ENCODE peak calls at places on chromosome 16, in five cellular contexts. L is heart right ventricle, Z is IMR-90, E is AG10803, J is AG09309. C is an unnamed sample.

GRCh38 chr16:74480150-74481029 is 59.1 kb upstream of the CLEC18B start:
- DNase-seq in L (no peak), Z (no peak), E (peak; percentile 60), J (no peak), C (no peak)

GRCh38 chr16:23107878-23108277 is 41.4 kb downstream of the USP31 start:
- DNase-seq in L (no peak), Z (no peak), E (peak; percentile 18), J (no peak), C (no peak)

GRCh38 chr16:20911361-20911760 is 10.8 kb downstream of the LYRM1 start:
- DNase-seq in L (no peak), Z (peak; percentile 71), E (peak; percentile 38), J (no peak), C (no peak)

GRCh38 chr16:68234188-68235104 is 1.5 kb downstream of the ESRP2 start:
- DNase-seq in L (no peak), Z (no peak), E (no peak), J (no peak), C (no peak)

GRCh38 chr16:75555707-75556512 is at the start of gene TMEM231:
- DNase-seq in L (peak; percentile 98), Z (peak; percentile 89), E (peak; percentile 91), J (peak; percentile 59), C (peak; percentile 29)

GRCh38 chr16:81601601-81602251 is 157.1 kb downstream of the CMIP start:
- DNase-seq in L (no peak), Z (peak; percentile 20), E (no peak), J (no peak), C (no peak)

GRCh38 chr16:50254072-50254471 is 12.3 kb upstream of the ADCY7 start:
- DNase-seq in L (no peak), Z (no peak), E (no peak), J (no peak), C (no peak)

GRCh38 chr16:88373927-88374492 is 8.7 kb upstream of the ZNF469 start:
- DNase-seq in L (no peak), Z (no peak), E (no peak), J (no peak), C (no peak)

GRCh38 chr16:30184430-30185140 is 1.2 kb downstream of the CORO1A start:
- DNase-seq in L (peak; percentile 23), Z (no peak), E (no peak), J (no peak), C (no peak)

GRCh38 chr16:66189951-66190350 is 176.5 kb upstream of the CDH5 start:
- DNase-seq in L (no peak), Z (peak; percentile 92), E (peak; percentile 91), J (peak; percentile 67), C (peak; percentile 67)

GRCh38 chr16:53952215-53953208 is 248.6 kb downstream of the FTO start:
- DNase-seq in L (no peak), Z (peak; percentile 52), E (no peak), J (no peak), C (no peak)

GRCh38 chr16:62077998-62078397 is 41.8 kb upstream of the CDH8 start:
- DNase-seq in L (no peak), Z (no peak), E (peak; percentile 1), J (no peak), C (no peak)

GRCh38 chr16:8581923-8582580 is 8.3 kb downstream of the TMEM114 start:
- DNase-seq in L (no peak), Z (no peak), E (no peak), J (no peak), C (no peak)

GRCh38 chr16:81720973-81721907 is 57.9 kb upstream of the PLCG2 start:
- DNase-seq in L (no peak), Z (peak; percentile 61), E (no peak), J (no peak), C (no peak)

GRCh38 chr16:89620406-89620841 is 7.0 kb downstream of the DPEP1 start:
- DNase-seq in L (no peak), Z (no peak), E (no peak), J (no peak), C (no peak)

GRCh38 chr16:50366126-50366525 is 2.7 kb downstream of the BRD7 start:
- DNase-seq in L (no peak), Z (no peak), E (no peak), J (no peak), C (no peak)

GRCh38 chr16:48860341-48860740 is 250.4 kb upstream of the N4BP1 start:
- DNase-seq in L (no peak), Z (no peak), E (peak; percentile 4), J (no peak), C (no peak)

GRCh38 chr16:4944333-4945281 is 7.7 kb upstream of the PPL start:
- DNase-seq in L (peak; percentile 86), Z (peak; percentile 97), E (peak; percentile 96), J (peak; percentile 86), C (peak; percentile 80)

GRCh38 chr16:49474741-49475140 is 101.1 kb downstream of the C16orf78 start:
- DNase-seq in L (no peak), Z (no peak), E (no peak), J (no peak), C (no peak)

GRCh38 chr16:89581045-89581695 is 5.6 kb downstream of the CPNE7 start:
- DNase-seq in L (no peak), Z (peak; percentile 99), E (peak; percentile 96), J (peak; percentile 92), C (peak; percentile 90)

GRCh38 chr16:23924138-23924537 is 88.4 kb downstream of the PRKCB start:
- DNase-seq in L (no peak), Z (no peak), E (no peak), J (no peak), C (no peak)

GRCh38 chr16:76277099-76278030 is at the start of gene CNTNAP4:
- DNase-seq in L (peak; percentile 20), Z (no peak), E (no peak), J (no peak), C (no peak)

GRCh38 chr16:87389245-87389644 is 2.9 kb upstream of the MAP1LC3B start:
- DNase-seq in L (no peak), Z (no peak), E (no peak), J (no peak), C (no peak)

GRCh38 chr16:65200374-65200773 is 78.5 kb upstream of the CDH11 start:
- DNase-seq in L (no peak), Z (no peak), E (no peak), J (no peak), C (no peak)

GRCh38 chr16:68792465-68793324 is 50.6 kb upstream of the TANGO6 start:
- DNase-seq in L (no peak), Z (peak; percentile 61), E (peak; percentile 55), J (peak; percentile 55), C (peak; percentile 17)

GRCh38 chr16:55706739-55707487 is 51.1 kb downstream of the SLC6A2 start:
- DNase-seq in L (no peak), Z (no peak), E (no peak), J (no peak), C (no peak)

GRCh38 chr16:19689342-19689741 is 28.7 kb downstream of the KNOP1 start:
- DNase-seq in L (no peak), Z (no peak), E (no peak), J (no peak), C (no peak)

GRCh38 chr16:51440096-51440495 is 289.0 kb upstream of the SALL1 start:
- DNase-seq in L (no peak), Z (no peak), E (peak; percentile 20), J (no peak), C (no peak)

GRCh38 chr16:10878328-10878643 is 1.3 kb downstream of the CIITA start:
- DNase-seq in L (no peak), Z (no peak), E (no peak), J (no peak), C (no peak)
- H3K4me3 ChIP-seq in L (peak overlapping the region; percentile 73), Z (peak overlapping the region; percentile 51), E (peak overlapping the region; percentile 69), J (peak overlapping the region; percentile 60), C (peak overlapping the region; percentile 56)

GRCh38 chr16:14364386-14365199 is 265.5 kb downstream of the PARN start:
- DNase-seq in L (no peak), Z (peak; percentile 89), E (peak; percentile 80), J (no peak), C (peak; percentile 72)
- TF ChIP-seq CTCF in L (no peak), Z (no peak), E (no peak), J (no peak), C (no peak)

GRCh38 chr16:58002411-58002790 is 1.2 kb downstream of the USB1 start:
- DNase-seq in L (no peak), Z (no peak), E (no peak), J (no peak), C (no peak)
- H3K4me3 ChIP-seq in L (no peak overlapping the region), Z (no peak overlapping the region), E (no peak overlapping the region), J (no peak overlapping the region), C (no peak overlapping the region)

GRCh38 chr16:70697601-70698170 is 11.8 kb upstream of the MTSS2 start:
- DNase-seq in L (no peak), Z (no peak), E (peak; percentile 81), J (no peak), C (no peak)
- TF ChIP-seq CTCF in L (no peak), Z (no peak), E (peak; percentile 32), J (peak; percentile 27), C (peak; percentile 8)

GRCh38 chr16:78443300-78443604 is 343.8 kb downstream of the WWOX start:
- DNase-seq in L (no peak), Z (no peak), E (no peak), J (no peak), C (no peak)
- H3K4me3 ChIP-seq in L (no peak overlapping the region), Z (no peak overlapping the region), E (no peak overlapping the region), J (no peak overlapping the region), C (no peak overlapping the region)

GRCh38 chr16:86251682-86252081 is 258.6 kb upstream of the FOXF1 start:
- DNase-seq in L (no peak), Z (peak; percentile 89), E (no peak), J (no peak), C (no peak)

GRCh38 chr16:86256995-86257394 is 253.3 kb upstream of the FOXF1 start:
- DNase-seq in L (no peak), Z (no peak), E (no peak), J (no peak), C (no peak)

GRCh38 chr16:86249631-86250030 is 260.7 kb upstream of the FOXF1 start:
- DNase-seq in L (no peak), Z (no peak), E (no peak), J (no peak), C (no peak)

GRCh38 chr16:86248325-86248905 is 261.9 kb upstream of the FOXF1 start:
- DNase-seq in L (no peak), Z (no peak), E (no peak), J (no peak), C (no peak)

DNA sequence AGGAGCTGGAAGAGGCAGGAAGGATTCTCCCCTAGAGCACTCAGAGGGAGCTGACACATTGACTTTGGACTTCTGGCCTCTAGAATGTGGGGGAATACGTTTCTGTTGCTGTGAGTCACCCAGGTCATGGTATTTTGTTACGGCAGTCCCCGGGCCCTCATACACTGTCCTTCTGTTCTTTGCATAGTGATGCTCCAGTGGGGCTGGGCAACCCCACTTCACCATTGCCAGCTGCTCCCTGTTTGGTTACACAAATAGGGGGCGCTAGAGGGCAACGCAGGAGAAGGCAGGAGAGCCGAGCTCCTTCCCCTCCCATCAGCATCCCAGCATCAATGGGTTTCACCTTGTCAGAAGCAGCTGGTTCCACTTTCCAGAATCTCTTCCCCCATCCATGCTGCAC is 257.7 kb upstream of the FOXF1 start:
- DNase-seq in L (no peak), Z (peak; percentile 65), E (peak; percentile 25), J (no peak), C (no peak)
- TF ChIP-seq CTCF in L (peak; percentile 40), Z (peak; percentile 47), E (peak; percentile 58), J (peak; percentile 58), C (peak; percentile 41)

C was measured in AG04449.